ENCODE peak calls at places on chromosomes 12 and 14, in nine cellular contexts. One of them, this sample, is unnamed.

GRCh38 chr12:30988887-30989286 is 62.3 kb downstream of the TSPAN11 start:
- DNase-seq in spleen: no peak
- DNase-seq in choroid plexus epithelial cell: no peak
- DNase-seq in left lung: peak
- DNase-seq in stimulated activated CD8-positive, alpha-beta memory T cell treated with anti-CD3 and anti-CD28 coated beads, Interleukin-4, amount 100 ng/mL, for 24 hours: no peak
- DNase-seq in effector memory CD8-positive, alpha-beta T cell: no peak
- DNase-seq in left ventricle myocardium inferior: no peak
- DNase-seq in activated effector memory CD4-positive, alpha-beta T cell treated with anti-CD3 and anti-CD28 coated beads, Interleukin-2, amount 50 U/mL, for 16 hours: no peak
- DNase-seq in IMR-90: no peak
- DNase-seq in this sample: no peak

GRCh38 chr12:3527181-3527580 is 36.2 kb downstream of the PRMT8 start:
- DNase-seq in IMR-90: peak
- DNase-seq in stimulated activated CD8-positive, alpha-beta memory T cell treated with anti-CD3 and anti-CD28 coated beads, Interleukin-4, amount 100 ng/mL, for 24 hours: no peak
- DNase-seq in activated effector memory CD4-positive, alpha-beta T cell treated with anti-CD3 and anti-CD28 coated beads, Interleukin-2, amount 50 U/mL, for 16 hours: no peak
- DNase-seq in choroid plexus epithelial cell: peak
- DNase-seq in effector memory CD8-positive, alpha-beta T cell: no peak
- DNase-seq in left lung: no peak
- DNase-seq in left ventricle myocardium inferior: no peak
- DNase-seq in spleen: no peak
- DNase-seq in this sample: no peak

GRCh38 chr12:11517080-11517479 is 121.7 kb upstream of the PRB2 start:
- DNase-seq in spleen: no peak
- DNase-seq in activated effector memory CD4-positive, alpha-beta T cell treated with anti-CD3 and anti-CD28 coated beads, Interleukin-2, amount 50 U/mL, for 16 hours: no peak
- DNase-seq in left ventricle myocardium inferior: no peak
- DNase-seq in choroid plexus epithelial cell: no peak
- DNase-seq in left lung: no peak
- DNase-seq in stimulated activated CD8-positive, alpha-beta memory T cell treated with anti-CD3 and anti-CD28 coated beads, Interleukin-4, amount 100 ng/mL, for 24 hours: no peak
- DNase-seq in effector memory CD8-positive, alpha-beta T cell: no peak
- DNase-seq in IMR-90: no peak
- DNase-seq in this sample: no peak

GRCh38 chr14:68507544-68508081 is 285.3 kb downstream of the ZFP36L1 start:
- DNase-seq in activated effector memory CD4-positive, alpha-beta T cell treated with anti-CD3 and anti-CD28 coated beads, Interleukin-2, amount 50 U/mL, for 16 hours: peak
- DNase-seq in left lung: no peak
- DNase-seq in IMR-90: no peak
- DNase-seq in spleen: no peak
- DNase-seq in effector memory CD8-positive, alpha-beta T cell: peak
- DNase-seq in left ventricle myocardium inferior: no peak
- DNase-seq in stimulated activated CD8-positive, alpha-beta memory T cell treated with anti-CD3 and anti-CD28 coated beads, Interleukin-4, amount 100 ng/mL, for 24 hours: no peak
- DNase-seq in choroid plexus epithelial cell: no peak
- DNase-seq in this sample: no peak

GRCh38 chr14:52706286-52706685 is 714 bp upstream of the PSMC6 start:
- DNase-seq in stimulated activated CD8-positive, alpha-beta memory T cell treated with anti-CD3 and anti-CD28 coated beads, Interleukin-4, amount 100 ng/mL, for 24 hours: peak
- DNase-seq in IMR-90: peak
- DNase-seq in choroid plexus epithelial cell: peak
- DNase-seq in left lung: no peak
- DNase-seq in effector memory CD8-positive, alpha-beta T cell: no peak
- DNase-seq in spleen: no peak
- DNase-seq in left ventricle myocardium inferior: no peak
- DNase-seq in activated effector memory CD4-positive, alpha-beta T cell treated with anti-CD3 and anti-CD28 coated beads, Interleukin-2, amount 50 U/mL, for 16 hours: peak
- DNase-seq in this sample: no peak

GRCh38 chr14:94561656-94562010 is 391 bp downstream of the SERPINA4 start:
- DNase-seq in effector memory CD8-positive, alpha-beta T cell: no peak
- DNase-seq in stimulated activated CD8-positive, alpha-beta memory T cell treated with anti-CD3 and anti-CD28 coated beads, Interleukin-4, amount 100 ng/mL, for 24 hours: no peak
- DNase-seq in left lung: no peak
- DNase-seq in activated effector memory CD4-positive, alpha-beta T cell treated with anti-CD3 and anti-CD28 coated beads, Interleukin-2, amount 50 U/mL, for 16 hours: no peak
- DNase-seq in choroid plexus epithelial cell: no peak
- DNase-seq in IMR-90: no peak
- DNase-seq in spleen: no peak
- DNase-seq in left ventricle myocardium inferior: no peak
- DNase-seq in this sample: no peak

GRCh38 chr12:101013993-101014392 is 196.0 kb downstream of the SLC5A8 start:
- DNase-seq in stimulated activated CD8-positive, alpha-beta memory T cell treated with anti-CD3 and anti-CD28 coated beads, Interleukin-4, amount 100 ng/mL, for 24 hours: no peak
- DNase-seq in spleen: no peak
- DNase-seq in choroid plexus epithelial cell: no peak
- DNase-seq in effector memory CD8-positive, alpha-beta T cell: no peak
- DNase-seq in IMR-90: no peak
- DNase-seq in left lung: no peak
- DNase-seq in activated effector memory CD4-positive, alpha-beta T cell treated with anti-CD3 and anti-CD28 coated beads, Interleukin-2, amount 50 U/mL, for 16 hours: no peak
- DNase-seq in left ventricle myocardium inferior: no peak
- DNase-seq in this sample: no peak

GRCh38 chr14:99722741-99723140 is 38.6 kb downstream of the CYP46A1 start:
- DNase-seq in effector memory CD8-positive, alpha-beta T cell: no peak
- DNase-seq in stimulated activated CD8-positive, alpha-beta memory T cell treated with anti-CD3 and anti-CD28 coated beads, Interleukin-4, amount 100 ng/mL, for 24 hours: no peak
- DNase-seq in left lung: no peak
- DNase-seq in IMR-90: no peak
- DNase-seq in left ventricle myocardium inferior: no peak
- DNase-seq in activated effector memory CD4-positive, alpha-beta T cell treated with anti-CD3 and anti-CD28 coated beads, Interleukin-2, amount 50 U/mL, for 16 hours: peak
- DNase-seq in spleen: peak
- DNase-seq in choroid plexus epithelial cell: no peak
- DNase-seq in this sample: no peak

GRCh38 chr12:89364058-89364457 is 11.8 kb upstream of the DUSP6 start:
- DNase-seq in choroid plexus epithelial cell: no peak
- DNase-seq in left lung: no peak
- DNase-seq in spleen: no peak
- DNase-seq in effector memory CD8-positive, alpha-beta T cell: no peak
- DNase-seq in stimulated activated CD8-positive, alpha-beta memory T cell treated with anti-CD3 and anti-CD28 coated beads, Interleukin-4, amount 100 ng/mL, for 24 hours: no peak
- DNase-seq in IMR-90: no peak
- DNase-seq in activated effector memory CD4-positive, alpha-beta T cell treated with anti-CD3 and anti-CD28 coated beads, Interleukin-2, amount 50 U/mL, for 16 hours: no peak
- DNase-seq in left ventricle myocardium inferior: no peak
- DNase-seq in this sample: no peak

GRCh38 chr12:4959381-4959780 is 49.7 kb downstream of the KCNA1 start:
- DNase-seq in stimulated activated CD8-positive, alpha-beta memory T cell treated with anti-CD3 and anti-CD28 coated beads, Interleukin-4, amount 100 ng/mL, for 24 hours: no peak
- DNase-seq in IMR-90: no peak
- DNase-seq in spleen: no peak
- DNase-seq in left lung: no peak
- DNase-seq in effector memory CD8-positive, alpha-beta T cell: no peak
- DNase-seq in choroid plexus epithelial cell: no peak
- DNase-seq in left ventricle myocardium inferior: no peak
- DNase-seq in activated effector memory CD4-positive, alpha-beta T cell treated with anti-CD3 and anti-CD28 coated beads, Interleukin-2, amount 50 U/mL, for 16 hours: no peak
- DNase-seq in this sample: no peak

GRCh38 chr14:104090071-104090748 is 4.7 kb downstream of the ASPG start:
- DNase-seq in IMR-90: no peak
- DNase-seq in effector memory CD8-positive, alpha-beta T cell: no peak
- DNase-seq in spleen: peak
- DNase-seq in choroid plexus epithelial cell: peak
- DNase-seq in left ventricle myocardium inferior: peak
- DNase-seq in activated effector memory CD4-positive, alpha-beta T cell treated with anti-CD3 and anti-CD28 coated beads, Interleukin-2, amount 50 U/mL, for 16 hours: no peak
- DNase-seq in stimulated activated CD8-positive, alpha-beta memory T cell treated with anti-CD3 and anti-CD28 coated beads, Interleukin-4, amount 100 ng/mL, for 24 hours: no peak
- DNase-seq in left lung: no peak
- DNase-seq in this sample: peak

GRCh38 chr14:62807636-62808035 is 237.6 kb downstream of the KCNH5 start:
- DNase-seq in left ventricle myocardium inferior: no peak
- DNase-seq in choroid plexus epithelial cell: no peak
- DNase-seq in effector memory CD8-positive, alpha-beta T cell: no peak
- DNase-seq in IMR-90: no peak
- DNase-seq in left lung: no peak
- DNase-seq in spleen: no peak
- DNase-seq in activated effector memory CD4-positive, alpha-beta T cell treated with anti-CD3 and anti-CD28 coated beads, Interleukin-2, amount 50 U/mL, for 16 hours: no peak
- DNase-seq in stimulated activated CD8-positive, alpha-beta memory T cell treated with anti-CD3 and anti-CD28 coated beads, Interleukin-4, amount 100 ng/mL, for 24 hours: no peak
- DNase-seq in this sample: no peak

GRCh38 chr12:80714055-80714454 is 2.7 kb upstream of the MYF5 start:
- DNase-seq in left ventricle myocardium inferior: no peak
- DNase-seq in stimulated activated CD8-positive, alpha-beta memory T cell treated with anti-CD3 and anti-CD28 coated beads, Interleukin-4, amount 100 ng/mL, for 24 hours: no peak
- DNase-seq in choroid plexus epithelial cell: no peak
- DNase-seq in activated effector memory CD4-positive, alpha-beta T cell treated with anti-CD3 and anti-CD28 coated beads, Interleukin-2, amount 50 U/mL, for 16 hours: no peak
- DNase-seq in effector memory CD8-positive, alpha-beta T cell: no peak
- DNase-seq in spleen: no peak
- DNase-seq in left lung: peak
- DNase-seq in IMR-90: peak
- DNase-seq in this sample: peak

GRCh38 chr12:107931761-107932160 is 157.3 kb downstream of the ASCL4 start:
- DNase-seq in left ventricle myocardium inferior: no peak
- DNase-seq in left lung: no peak
- DNase-seq in choroid plexus epithelial cell: no peak
- DNase-seq in IMR-90: no peak
- DNase-seq in stimulated activated CD8-positive, alpha-beta memory T cell treated with anti-CD3 and anti-CD28 coated beads, Interleukin-4, amount 100 ng/mL, for 24 hours: no peak
- DNase-seq in activated effector memory CD4-positive, alpha-beta T cell treated with anti-CD3 and anti-CD28 coated beads, Interleukin-2, amount 50 U/mL, for 16 hours: no peak
- DNase-seq in effector memory CD8-positive, alpha-beta T cell: no peak
- DNase-seq in spleen: no peak
- DNase-seq in this sample: no peak

GRCh38 chr12:114680498-114681148 is 3.4 kb downstream of the TBX3 start:
- DNase-seq in activated effector memory CD4-positive, alpha-beta T cell treated with anti-CD3 and anti-CD28 coated beads, Interleukin-2, amount 50 U/mL, for 16 hours: no peak
- DNase-seq in effector memory CD8-positive, alpha-beta T cell: no peak
- DNase-seq in left lung: no peak
- DNase-seq in stimulated activated CD8-positive, alpha-beta memory T cell treated with anti-CD3 and anti-CD28 coated beads, Interleukin-4, amount 100 ng/mL, for 24 hours: no peak
- DNase-seq in left ventricle myocardium inferior: no peak
- DNase-seq in choroid plexus epithelial cell: no peak
- DNase-seq in IMR-90: no peak
- DNase-seq in spleen: no peak
- DNase-seq in this sample: no peak

GRCh38 chr14:70317091-70317968 is 42.2 kb downstream of the COX16 start:
- DNase-seq in effector memory CD8-positive, alpha-beta T cell: no peak
- DNase-seq in stimulated activated CD8-positive, alpha-beta memory T cell treated with anti-CD3 and anti-CD28 coated beads, Interleukin-4, amount 100 ng/mL, for 24 hours: no peak
- DNase-seq in spleen: no peak
- DNase-seq in choroid plexus epithelial cell: no peak
- DNase-seq in left ventricle myocardium inferior: no peak
- DNase-seq in left lung: no peak
- DNase-seq in activated effector memory CD4-positive, alpha-beta T cell treated with anti-CD3 and anti-CD28 coated beads, Interleukin-2, amount 50 U/mL, for 16 hours: no peak
- DNase-seq in IMR-90: no peak
- DNase-seq in this sample: no peak